ENCODE peak calls at places on chromosome 7, in nine cellular contexts. One of them, this sample, is unnamed.

GRCh38 chr7:151038951-151039849 is 9.1 kb upstream of the ASIC3 start:
- DNase-seq in cerebellum: no peak
- DNase-seq in GM23248: peak
- DNase-seq in AG10803: peak
- DNase-seq in psoas muscle: peak
- DNase-seq in iPS-NIHi11: peak
- DNase-seq in ELF-1: peak
- DNase-seq in stomach: peak
- DNase-seq in left lung: peak
- DNase-seq in this sample: peak

GRCh38 chr7:47816647-47817046 is 131.6 kb downstream of the PKD1L1 start:
- DNase-seq in cerebellum: no peak
- DNase-seq in GM23248: peak
- DNase-seq in AG10803: peak
- DNase-seq in psoas muscle: peak
- DNase-seq in iPS-NIHi11: no peak
- DNase-seq in ELF-1: no peak
- DNase-seq in stomach: no peak
- DNase-seq in left lung: no peak
- DNase-seq in this sample: peak

GRCh38 chr7:158328376-158329013 is 259.1 kb downstream of the PTPRN2 start:
- DNase-seq in cerebellum: no peak
- DNase-seq in GM23248: no peak
- DNase-seq in AG10803: no peak
- DNase-seq in psoas muscle: no peak
- DNase-seq in iPS-NIHi11: no peak
- DNase-seq in ELF-1: no peak
- DNase-seq in stomach: no peak
- DNase-seq in left lung: no peak
- DNase-seq in this sample: no peak

GRCh38 chr7:95710711-95711110 is 61.6 kb upstream of the DYNC1I1 start:
- DNase-seq in cerebellum: no peak
- DNase-seq in GM23248: no peak
- DNase-seq in AG10803: no peak
- DNase-seq in psoas muscle: no peak
- DNase-seq in iPS-NIHi11: no peak
- DNase-seq in ELF-1: no peak
- DNase-seq in stomach: no peak
- DNase-seq in left lung: no peak
- DNase-seq in this sample: no peak

GRCh38 chr7:33805630-33806233 is 99.6 kb upstream of the BMPER start:
- DNase-seq in cerebellum: no peak
- DNase-seq in GM23248: peak
- DNase-seq in AG10803: peak
- DNase-seq in psoas muscle: no peak
- DNase-seq in iPS-NIHi11: no peak
- DNase-seq in ELF-1: peak
- DNase-seq in stomach: peak
- DNase-seq in left lung: no peak
- DNase-seq in this sample: peak

GRCh38 chr7:101124376-101125056 is 2.4 kb upstream of the SERPINE1 start:
- DNase-seq in cerebellum: no peak
- DNase-seq in GM23248: peak
- DNase-seq in AG10803: peak
- DNase-seq in psoas muscle: no peak
- DNase-seq in iPS-NIHi11: no peak
- DNase-seq in ELF-1: peak
- DNase-seq in stomach: no peak
- DNase-seq in left lung: no peak
- DNase-seq in this sample: peak

GRCh38 chr7:36084485-36085091 is 68.5 kb upstream of the EEPD1 start:
- DNase-seq in cerebellum: no peak
- DNase-seq in GM23248: peak
- DNase-seq in AG10803: peak
- DNase-seq in psoas muscle: peak
- DNase-seq in iPS-NIHi11: peak
- DNase-seq in ELF-1: peak
- DNase-seq in stomach: peak
- DNase-seq in left lung: peak
- DNase-seq in this sample: no peak

GRCh38 chr7:31957090-31957720 is 113.0 kb downstream of the PDE1C start:
- DNase-seq in cerebellum: no peak
- DNase-seq in GM23248: peak
- DNase-seq in AG10803: peak
- DNase-seq in psoas muscle: no peak
- DNase-seq in iPS-NIHi11: no peak
- DNase-seq in ELF-1: no peak
- DNase-seq in stomach: no peak
- DNase-seq in left lung: no peak
- DNase-seq in this sample: no peak